ENCODE peak calls at places on chromosomes 3 and 15, in seven cellular contexts. U is cardiac muscle cell, P is mucosa of descending colon, L is osteoblast, C is MM.1S, B is tibial artery, V is hepatocyte. A is an unnamed sample. For H3K4me1, the result is how much of the 10 kb centered on the place peaks cover.

GRCh38 chr3:171156455-171157005 is 130.0 kb upstream of the SLC2A2 start:
- DNase-seq in C (no peak), P (no peak), B (no peak), V (no peak), L (no peak), U (peak), A (no peak)

GRCh38 chr3:13110678-13111116 is 37.5 kb upstream of the IQSEC1 start:
- DNase-seq in P (peak), C (peak), B (no peak), U (no peak), V (peak), L (peak), A (no peak)

GRCh38 chr3:64761729-64762432 is 74.1 kb upstream of the ADAMTS9 start:
- DNase-seq in L (no peak), U (no peak), C (no peak), V (no peak), B (no peak), P (no peak), A (no peak)

GRCh38 chr15:90650956-90651689 is 66.0 kb upstream of the BLM start:
- DNase-seq in B (no peak), C (no peak), U (no peak), P (no peak), V (no peak), L (no peak), A (no peak)

GRCh38 chr3:24220859-24221657 is 273.6 kb downstream of the THRB start:
- DNase-seq in P (no peak), V (peak), L (peak), U (peak), C (no peak), B (peak), A (peak)

GRCh38 chr15:67181221-67181639 is 73.2 kb downstream of the AAGAB start:
- DNase-seq in B (peak), U (no peak), P (no peak), V (no peak), L (peak), C (no peak), A (peak)

GRCh38 chr15:35911052-35911780 is 365.3 kb upstream of the DPH6 start:
- DNase-seq in L (no peak), B (no peak), P (no peak), V (no peak), C (no peak), U (no peak), A (no peak)

GRCh38 chr15:40456299-40456712 is 14.5 kb upstream of the CHST14 start:
- DNase-seq in V (no peak), B (no peak), C (no peak), L (peak), P (peak), U (no peak), A (no peak)

GRCh38 chr15:90004671-90005070 is 3.5 kb downstream of the ZNF710 start:
- DNase-seq in P (no peak), L (peak), B (peak), C (no peak), U (peak), V (peak), A (peak)

GRCh38 chr15:66766282-66767228 is 64.5 kb downstream of the SMAD6 start:
- DNase-seq in P (no peak), B (no peak), C (no peak), U (peak), L (peak), V (peak), A (no peak)

GRCh38 chr15:32036972-32037371 is 6.7 kb downstream of the CHRNA7 start:
- DNase-seq in C (no peak), V (no peak), L (no peak), P (no peak), B (no peak), U (no peak), A (no peak)

GRCh38 chr15:100614918-100615317 is 12.5 kb downstream of the ASB7 start:
- DNase-seq in U (no peak), V (no peak), L (no peak), B (no peak), P (peak), C (no peak), A (no peak)

GRCh38 chr15:64224508-64224907 is 61.7 kb upstream of the PPIB start:
- DNase-seq in U (peak), L (peak), V (peak), P (peak), B (no peak), C (no peak), A (no peak)

GRCh38 chr3:44518782-44519156 is 36.2 kb upstream of the ZKSCAN7 start:
- DNase-seq in B (no peak), L (no peak), C (no peak), P (no peak), U (no peak), V (no peak), A (no peak)

GRCh38 chr15:28128036-28128435 is 28.9 kb upstream of the OCA2 start:
- DNase-seq in C (no peak), V (no peak), U (no peak), L (no peak), B (peak), P (peak), A (peak)

GRCh38 chr15:100905855-100906254 is 13.3 kb upstream of the LRRK1 start:
- DNase-seq in L (peak), B (no peak), U (no peak), V (no peak), P (no peak), C (no peak), A (no peak)

GRCh38 chr3:174126990-174127758 is 729.6 kb downstream of the NLGN1 start:
- DNase-seq in L (no peak), C (no peak), P (no peak), U (no peak), V (no peak), B (no peak), A (no peak)

GRCh38 chr15:62068071-62068786 is 1.5 kb downstream of the C2CD4A start:
- DNase-seq in U (peak), L (no peak), V (peak), B (peak), C (peak), P (peak), A (no peak)

GRCh38 chr15:62069551-62069950 is 2.8 kb downstream of the C2CD4A start:
- DNase-seq in B (no peak), C (no peak), U (no peak), V (no peak), L (no peak), P (no peak), A (no peak)

GRCh38 chr15:62066663-62067447 is at the start of gene C2CD4A:
- DNase-seq in L (peak), P (peak), C (peak), V (peak), U (peak), B (peak), A (no peak)

GRCh38 chr15:62067448-62068044 is 769 bp downstream of the C2CD4A start:
- DNase-seq in V (peak), B (no peak), P (peak), L (no peak), C (no peak), U (peak), A (no peak)

GRCh38 chr15:62068787-62069170 is 2.0 kb downstream of the C2CD4A start:
- DNase-seq in C (no peak), B (no peak), V (no peak), P (no peak), U (peak), L (no peak), A (no peak)
- H3K4me1 ChIP-seq in C (under half), B (under half), V (under half), P (under half), U (under half), L (under half), A (under half)

GRCh38 chr15:70051948-70052633 is 45.6 kb downstream of the TLE3 start:
- DNase-seq in V (no peak), B (peak), P (no peak), L (peak), U (no peak), C (no peak), A (no peak)
- H3K4me3 ChIP-seq in V (no peak), B (no peak), P (no peak), L (no peak), U (no peak), C (no peak), A (no peak)

GRCh38 chr15:69075467-69075866 is 61.0 kb downstream of the NOX5 start:
- DNase-seq in V (no peak), U (peak), B (no peak), L (no peak), C (no peak), P (no peak), A (no peak)

GRCh38 chr15:69078638-69079037 is 64.1 kb downstream of the NOX5 start:
- DNase-seq in U (no peak), L (no peak), C (no peak), V (no peak), P (no peak), B (no peak), A (no peak)

GRCh38 chr15:69071265-69071664 is 56.8 kb downstream of the NOX5 start:
- DNase-seq in B (no peak), C (no peak), L (no peak), V (no peak), U (no peak), P (no peak), A (no peak)

GRCh38 chr15:69074843-69075224 is 60.3 kb downstream of the NOX5 start:
- DNase-seq in B (no peak), U (peak), C (no peak), L (peak), P (peak), V (peak), A (no peak)

GRCh38 chr15:69074011-69074842 is 59.7 kb downstream of the NOX5 start:
- DNase-seq in L (peak), U (peak), P (peak), V (peak), C (no peak), B (peak), A (peak)
- TF ChIP-seq CTCF in L (no peak), U (peak), P (no peak), V (peak), C (no peak), B (no peak), A (no peak)

GRCh38 chr3:27713435-27713880 is 8.7 kb downstream of the EOMES start:
- DNase-seq in L (peak), B (no peak), P (no peak), V (no peak), C (no peak), U (no peak), A (no peak)
- H3K4me1 ChIP-seq in L (under half), B (under half), P (under half), V (under half), C (under half), U (under half), A (under half)

DNA sequence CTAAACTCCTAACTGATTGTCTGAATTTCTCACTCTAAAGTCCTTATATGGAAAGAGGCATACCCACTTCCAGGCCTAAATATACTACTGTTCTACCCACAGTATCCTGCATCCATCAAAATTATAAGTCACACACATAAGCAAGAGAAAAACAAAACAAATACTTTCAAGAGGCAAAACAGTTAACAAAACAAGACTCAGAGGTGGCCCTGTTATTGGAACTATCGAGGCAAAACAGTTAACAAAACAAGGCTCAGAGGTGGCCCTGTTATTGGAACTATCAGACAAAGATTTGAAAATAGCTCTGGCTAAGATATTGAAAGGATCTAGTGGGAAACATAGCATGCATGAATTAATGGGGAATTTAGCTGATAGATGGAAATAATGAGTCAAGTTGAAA is 224.2 kb upstream of the CGNL1 start:
- DNase-seq in C (no peak), U (no peak), B (no peak), P (no peak), V (no peak), L (no peak), A (no peak)
- H3K4me3 ChIP-seq in C (no peak), U (no peak), B (no peak), P (no peak), V (no peak), L (no peak), A (no peak)

A was measured in right atrium auricular region.